ENCODE peak calls at places on chromosomes 11 and 22, in six cellular contexts. One of them, this sample, is unnamed.

GRCh38 chr11:45745065-45745811 is 59.7 kb upstream of the SLC35C1 start:
- DNase-seq in H9: no peak
- DNase-seq in H1: no peak
- DNase-seq in neuronal stem cell: no peak
- DNase-seq in mesenchymal stem cell: no peak
- DNase-seq in IMR-90: no peak
- DNase-seq in this sample: no peak

GRCh38 chr22:38402204-38402603 is 52.8 kb downstream of the KCNJ4 start:
- DNase-seq in mesenchymal stem cell: no peak
- DNase-seq in H1: no peak
- DNase-seq in IMR-90: no peak
- DNase-seq in H9: peak
- DNase-seq in neuronal stem cell: no peak
- DNase-seq in this sample: no peak

GRCh38 chr11:91820709-91821108 is 403.9 kb upstream of the FAT3 start:
- DNase-seq in IMR-90: no peak
- DNase-seq in neuronal stem cell: no peak
- DNase-seq in H1: no peak
- DNase-seq in H9: no peak
- DNase-seq in mesenchymal stem cell: no peak
- DNase-seq in this sample: no peak

GRCh38 chr11:95330332-95330731 is 99.3 kb upstream of the SESN3 start:
- DNase-seq in H9: no peak
- DNase-seq in neuronal stem cell: no peak
- DNase-seq in H1: no peak
- DNase-seq in mesenchymal stem cell: no peak
- DNase-seq in IMR-90: no peak
- DNase-seq in this sample: no peak

GRCh38 chr22:45866398-45867117 is 110.4 kb downstream of the WNT7B start:
- DNase-seq in H9: peak
- DNase-seq in H1: no peak
- DNase-seq in mesenchymal stem cell: peak
- DNase-seq in neuronal stem cell: no peak
- DNase-seq in IMR-90: no peak
- DNase-seq in this sample: no peak

GRCh38 chr22:23225724-23226496 is 45.6 kb downstream of the BCR start:
- DNase-seq in IMR-90: no peak
- DNase-seq in H9: no peak
- DNase-seq in mesenchymal stem cell: no peak
- DNase-seq in H1: no peak
- DNase-seq in neuronal stem cell: no peak
- DNase-seq in this sample: no peak

GRCh38 chr11:64074239-64074638 is 38.5 kb downstream of the FLRT1 start:
- DNase-seq in H9: no peak
- DNase-seq in mesenchymal stem cell: no peak
- DNase-seq in neuronal stem cell: no peak
- DNase-seq in IMR-90: no peak
- DNase-seq in H1: no peak
- DNase-seq in this sample: peak

GRCh38 chr11:122976734-122977454 is 4.7 kb downstream of the BSX start:
- DNase-seq in neuronal stem cell: peak
- DNase-seq in H9: peak
- DNase-seq in mesenchymal stem cell: no peak
- DNase-seq in H1: no peak
- DNase-seq in IMR-90: no peak
- DNase-seq in this sample: no peak

GRCh38 chr11:126477526-126478275 is 122.2 kb downstream of the ST3GAL4 start:
- DNase-seq in mesenchymal stem cell: no peak
- DNase-seq in neuronal stem cell: no peak
- DNase-seq in H9: no peak
- DNase-seq in H1: no peak
- DNase-seq in IMR-90: no peak
- DNase-seq in this sample: no peak

GRCh38 chr11:30346068-30346688 is 23.3 kb downstream of the ARL14EP start:
- DNase-seq in mesenchymal stem cell: peak
- DNase-seq in H9: no peak
- DNase-seq in neuronal stem cell: peak
- DNase-seq in H1: no peak
- DNase-seq in IMR-90: peak
- DNase-seq in this sample: peak

GRCh38 chr11:116335078-116335477 is 437.7 kb downstream of the BUD13 start:
- DNase-seq in H1: no peak
- DNase-seq in IMR-90: no peak
- DNase-seq in mesenchymal stem cell: no peak
- DNase-seq in neuronal stem cell: no peak
- DNase-seq in H9: peak
- DNase-seq in this sample: no peak

GRCh38 chr11:1773131-1773510 is 9.4 kb upstream of the CTSD start:
- DNase-seq in H1: no peak
- DNase-seq in IMR-90: no peak
- DNase-seq in H9: no peak
- DNase-seq in neuronal stem cell: no peak
- DNase-seq in mesenchymal stem cell: no peak
- DNase-seq in this sample: no peak

GRCh38 chr11:44310456-44311272 is 725 bp upstream of the ALX4 start:
- DNase-seq in neuronal stem cell: no peak
- DNase-seq in H1: no peak
- DNase-seq in mesenchymal stem cell: no peak
- DNase-seq in H9: peak
- DNase-seq in IMR-90: no peak
- DNase-seq in this sample: no peak

GRCh38 chr11:65538915-65539374 is 14.1 kb downstream of the SCYL1 start:
- DNase-seq in neuronal stem cell: no peak
- DNase-seq in H9: peak
- DNase-seq in H1: no peak
- DNase-seq in IMR-90: no peak
- DNase-seq in mesenchymal stem cell: no peak
- DNase-seq in this sample: no peak

GRCh38 chr22:39315389-39315788 is 4.0 kb downstream of the RPL3 start:
- DNase-seq in H9: no peak
- DNase-seq in H1: no peak
- DNase-seq in neuronal stem cell: no peak
- DNase-seq in IMR-90: no peak
- DNase-seq in mesenchymal stem cell: no peak
- DNase-seq in this sample: no peak

GRCh38 chr22:40529817-40530216 is 106.7 kb downstream of the MRTFA start:
- DNase-seq in H9: no peak
- DNase-seq in IMR-90: peak
- DNase-seq in H1: no peak
- DNase-seq in mesenchymal stem cell: no peak
- DNase-seq in neuronal stem cell: no peak
- DNase-seq in this sample: no peak

GRCh38 chr11:71452354-71453020 is 516 bp upstream of the NADSYN1 start:
- DNase-seq in H1: no peak
- DNase-seq in IMR-90: peak
- DNase-seq in mesenchymal stem cell: peak
- DNase-seq in H9: peak
- DNase-seq in neuronal stem cell: no peak
- DNase-seq in this sample: no peak

GRCh38 chr22:26892401-26893033 is 235.1 kb downstream of the MIAT start:
- DNase-seq in H9: peak
- DNase-seq in mesenchymal stem cell: peak
- DNase-seq in IMR-90: no peak
- DNase-seq in H1: no peak
- DNase-seq in neuronal stem cell: no peak
- DNase-seq in this sample: no peak

GRCh38 chr11:9803685-9804413 is 140.0 kb downstream of the SWAP70 start:
- DNase-seq in H1: no peak
- DNase-seq in neuronal stem cell: no peak
- DNase-seq in H9: no peak
- DNase-seq in IMR-90: peak
- DNase-seq in mesenchymal stem cell: peak
- DNase-seq in this sample: no peak

GRCh38 chr11:9804414-9804902 is 140.6 kb downstream of the SWAP70 start:
- DNase-seq in H1: no peak
- DNase-seq in H9: no peak
- DNase-seq in mesenchymal stem cell: peak
- DNase-seq in IMR-90: no peak
- DNase-seq in neuronal stem cell: no peak
- DNase-seq in this sample: no peak

GRCh38 chr11:9799901-9800300 is 136.0 kb downstream of the SWAP70 start:
- DNase-seq in H9: no peak
- DNase-seq in neuronal stem cell: no peak
- DNase-seq in IMR-90: no peak
- DNase-seq in H1: no peak
- DNase-seq in mesenchymal stem cell: no peak
- DNase-seq in this sample: peak

GRCh38 chr11:9806946-9807687 is 143.2 kb downstream of the SWAP70 start:
- DNase-seq in IMR-90: no peak
- DNase-seq in neuronal stem cell: no peak
- DNase-seq in H9: no peak
- DNase-seq in H1: no peak
- DNase-seq in mesenchymal stem cell: no peak
- DNase-seq in this sample: no peak

DNA sequence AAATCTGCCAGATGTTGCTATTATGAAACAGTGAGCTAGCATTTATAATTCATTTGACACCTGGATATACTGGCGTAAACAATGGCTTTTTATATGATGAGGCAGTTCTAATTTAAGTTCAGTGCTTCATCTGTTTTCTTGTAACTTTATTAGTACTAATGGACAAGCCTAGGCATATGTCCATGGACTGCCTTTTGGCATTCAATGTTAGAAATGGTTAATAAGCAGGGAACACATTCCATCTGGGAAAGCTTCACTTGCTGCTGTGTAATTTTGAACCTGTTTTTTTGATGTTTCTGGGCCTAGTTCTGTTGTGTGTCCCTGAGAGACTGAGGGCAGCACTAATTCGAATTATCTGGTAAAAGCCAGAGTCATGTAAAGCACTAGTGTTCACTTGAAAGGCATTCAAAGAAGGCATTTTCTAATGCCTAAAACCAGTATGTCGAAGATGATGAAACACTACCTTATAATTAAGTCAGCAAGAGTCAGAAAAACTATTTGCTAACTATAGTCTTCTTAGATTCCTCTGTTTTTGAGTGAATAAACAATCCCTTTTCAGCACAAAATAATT is 138.5 kb downstream of the SWAP70 start:
- DNase-seq in IMR-90: peak
- DNase-seq in H1: no peak
- DNase-seq in mesenchymal stem cell: peak
- DNase-seq in H9: no peak
- DNase-seq in neuronal stem cell: no peak
- DNase-seq in this sample: peak
- H2BK5ac ChIP-seq in IMR-90: peak
- H2BK5ac ChIP-seq in H1: peak
- H2BK5ac ChIP-seq in mesenchymal stem cell: peak
- H2BK5ac ChIP-seq in H9: no peak
- H2BK5ac ChIP-seq in neuronal stem cell: no peak
- H2BK5ac ChIP-seq in this sample: no peak

DNA sequence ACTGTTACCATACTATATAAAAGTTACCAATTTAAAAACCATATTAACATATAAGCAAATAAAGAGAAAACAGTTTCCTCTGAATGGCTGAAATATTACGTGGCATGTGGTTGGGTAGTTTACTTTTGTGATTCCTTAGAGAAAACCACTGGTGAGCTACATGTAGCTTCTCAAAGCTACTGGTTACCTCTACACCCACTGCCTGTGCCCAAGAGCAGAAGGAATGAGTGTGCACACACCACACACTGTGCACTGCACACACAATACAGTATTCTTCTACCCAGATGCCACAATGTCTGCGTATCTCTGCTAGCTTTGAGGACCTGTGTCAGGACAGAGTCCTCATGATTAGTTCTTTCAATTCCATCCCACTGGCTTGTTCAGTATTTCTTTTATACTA is 25.5 kb upstream of the YPEL1 start:
- DNase-seq in H1: no peak
- DNase-seq in mesenchymal stem cell: peak
- DNase-seq in H9: no peak
- DNase-seq in IMR-90: peak
- DNase-seq in neuronal stem cell: no peak
- DNase-seq in this sample: no peak
- H2AFZ ChIP-seq in H1: no peak
- H2AFZ ChIP-seq in mesenchymal stem cell: no peak
- H2AFZ ChIP-seq in H9: no peak
- H2AFZ ChIP-seq in IMR-90: no peak
- H2AFZ ChIP-seq in neuronal stem cell: no peak
- H2AFZ ChIP-seq in this sample: no peak

GRCh38 chr11:28887681-28888080 is 779.5 kb downstream of the METTL15 start:
- DNase-seq in IMR-90: no peak
- DNase-seq in neuronal stem cell: no peak
- DNase-seq in H9: no peak
- DNase-seq in mesenchymal stem cell: peak
- DNase-seq in H1: no peak
- DNase-seq in this sample: no peak
- H3K9ac ChIP-seq in IMR-90: no peak
- H3K9ac ChIP-seq in neuronal stem cell: no peak
- H3K9ac ChIP-seq in H9: no peak
- H3K9ac ChIP-seq in mesenchymal stem cell: no peak
- H3K9ac ChIP-seq in H1: no peak
- H3K9ac ChIP-seq in this sample: no peak

GRCh38 chr11:81071641-81072040 is 1630.8 kb upstream of the TENM4 start:
- DNase-seq in H9: no peak
- DNase-seq in H1: no peak
- DNase-seq in IMR-90: no peak
- DNase-seq in mesenchymal stem cell: no peak
- DNase-seq in neuronal stem cell: no peak
- DNase-seq in this sample: no peak
- H2BK5ac ChIP-seq in H9: no peak
- H2BK5ac ChIP-seq in H1: no peak
- H2BK5ac ChIP-seq in IMR-90: no peak
- H2BK5ac ChIP-seq in mesenchymal stem cell: no peak
- H2BK5ac ChIP-seq in neuronal stem cell: no peak
- H2BK5ac ChIP-seq in this sample: no peak

GRCh38 chr11:77542296-77542695 is 47.5 kb upstream of the AQP11 start:
- DNase-seq in mesenchymal stem cell: no peak
- DNase-seq in H9: no peak
- DNase-seq in IMR-90: peak
- DNase-seq in neuronal stem cell: no peak
- DNase-seq in H1: no peak
- DNase-seq in this sample: no peak

GRCh38 chr11:77547863-77548551 is 41.7 kb upstream of the AQP11 start:
- DNase-seq in mesenchymal stem cell: peak
- DNase-seq in IMR-90: peak
- DNase-seq in neuronal stem cell: peak
- DNase-seq in H1: peak
- DNase-seq in H9: peak
- DNase-seq in this sample: peak

GRCh38 chr11:77548552-77549439 is 41.0 kb upstream of the AQP11 start:
- DNase-seq in neuronal stem cell: no peak
- DNase-seq in IMR-90: no peak
- DNase-seq in mesenchymal stem cell: no peak
- DNase-seq in H9: no peak
- DNase-seq in H1: no peak
- DNase-seq in this sample: no peak

GRCh38 chr11:77547047-77547836 is 42.5 kb upstream of the AQP11 start:
- DNase-seq in neuronal stem cell: no peak
- DNase-seq in H1: no peak
- DNase-seq in H9: no peak
- DNase-seq in IMR-90: no peak
- DNase-seq in mesenchymal stem cell: no peak
- DNase-seq in this sample: no peak
- H2AFZ ChIP-seq in neuronal stem cell: peak
- H2AFZ ChIP-seq in H1: no peak
- H2AFZ ChIP-seq in H9: no peak
- H2AFZ ChIP-seq in IMR-90: no peak
- H2AFZ ChIP-seq in mesenchymal stem cell: no peak
- H2AFZ ChIP-seq in this sample: no peak

GRCh38 chr22:44108806-44109385 is 71.8 kb upstream of the PARVG start:
- DNase-seq in H9: no peak
- DNase-seq in neuronal stem cell: no peak
- DNase-seq in mesenchymal stem cell: no peak
- DNase-seq in IMR-90: no peak
- DNase-seq in H1: no peak
- DNase-seq in this sample: no peak
- H3K9ac ChIP-seq in H9: no peak
- H3K9ac ChIP-seq in neuronal stem cell: no peak
- H3K9ac ChIP-seq in mesenchymal stem cell: no peak
- H3K9ac ChIP-seq in IMR-90: no peak
- H3K9ac ChIP-seq in H1: no peak
- H3K9ac ChIP-seq in this sample: no peak

This sample was measured in trophoblast cell.